ENCODE peak calls at places on chromosomes 5 and 9, in seven cellular contexts. E is stimulated activated CD8-positive, alpha-beta memory T cell treated with anti-CD3 and anti-CD28 coated beads, Interleukin-12 subunit alpha, Interleukin-12 subunit beta, amount 100 ng/mL, for 1 hour; P is left lung; J is LoVo; O is NT2/D1; L is fibroblast of villous mesenchyme; C is iPS DF 19.7. Q is an unnamed sample.

GRCh38 chr9:131697908-131698714 is 41.8 kb downstream of the RAPGEF1 start:
- DNase-seq in E (no peak), P (no peak), J (no peak), O (no peak), L (peak), C (no peak), Q (no peak)

GRCh38 chr5:5335708-5336211 is 86.7 kb upstream of the ICE1 start:
- DNase-seq in E (no peak), P (no peak), J (peak), O (no peak), L (peak), C (no peak), Q (no peak)

GRCh38 chr5:172713113-172713808 is 57.7 kb downstream of the DUSP1 start:
- DNase-seq in E (peak), P (peak), J (peak), O (no peak), L (no peak), C (no peak), Q (peak)

GRCh38 chr9:31519011-31519410 is 865.4 kb upstream of the ACO1 start:
- DNase-seq in E (no peak), P (peak), J (no peak), O (peak), L (no peak), C (no peak), Q (no peak)

GRCh38 chr5:34411470-34412346 is 244.4 kb upstream of the RAI14 start:
- DNase-seq in E (no peak), P (peak), J (no peak), O (no peak), L (peak), C (peak), Q (no peak)

GRCh38 chr5:54387659-54388232 is 67.8 kb upstream of the HSPB3 start:
- DNase-seq in E (no peak), P (no peak), J (no peak), O (no peak), L (no peak), C (no peak), Q (no peak)

GRCh38 chr5:77867194-77867691 is 91.1 kb upstream of the TBCA start:
- DNase-seq in E (no peak), P (no peak), J (no peak), O (no peak), L (peak), C (no peak), Q (no peak)

GRCh38 chr5:65244031-65244430 is 237.7 kb downstream of the ADAMTS6 start:
- DNase-seq in E (no peak), P (no peak), J (no peak), O (no peak), L (no peak), C (no peak), Q (no peak)

GRCh38 chr9:127980056-127980705 is 608 bp downstream of the EEIG1 start:
- DNase-seq in E (no peak), P (no peak), J (peak), O (no peak), L (peak), C (no peak), Q (peak)

GRCh38 chr9:120894404-120895226 is 17.6 kb upstream of the PHF19 start:
- DNase-seq in E (no peak), P (no peak), J (no peak), O (no peak), L (peak), C (no peak), Q (no peak)

Q was measured in activated CD8-positive, alpha-beta T cell treated with anti-CD3 and anti-CD28 coated beads, Interleukin-2, amount 10 ng/mL, durations not matched to agents 7 days and 5 days.